ENCODE peak calls at places on chromosomes 16 and 17, in ten cellular contexts. O, N, U, T, B, F, E, S, W and X are unnamed samples.

GRCh38 chr17:2090804-2091534 is 36.1 kb downstream of the HIC1 start:
- DNase-seq in W (no peak), F (no peak), B (no peak), O (no peak), E (peak; percentile 77), U (peak; percentile 64), T (peak; percentile 34), N (peak; percentile 97), S (peak; percentile 90), X (peak; percentile 81)

GRCh38 chr17:16046966-16047365 is 47.3 kb downstream of the TTC19 start:
- DNase-seq in S (no peak), B (no peak), F (no peak), U (no peak), T (no peak), W (no peak), E (no peak), O (no peak), N (no peak), X (no peak)

GRCh38 chr17:1627219-1627986 is 1.2 kb downstream of the SLC43A2 start:
- DNase-seq in F (no peak), O (peak; percentile 68), S (no peak), W (no peak), T (no peak), E (no peak), N (no peak), U (no peak), B (no peak), X (peak; percentile 64)

GRCh38 chr17:73091770-73092517 is 544 bp downstream of the SLC39A11 start:
- DNase-seq in T (peak; percentile 23), N (peak; percentile 38), O (no peak), F (peak; percentile 68), B (no peak), U (peak; percentile 35), E (peak; percentile 16), S (peak; percentile 46), W (no peak), X (peak; percentile 73)

GRCh38 chr16:56450275-56450889 is 750 bp downstream of the NUDT21 start:
- DNase-seq in O (no peak), W (no peak), F (peak; percentile 10), S (peak; percentile 45), N (peak; percentile 40), U (no peak), E (no peak), T (no peak), B (no peak), X (no peak)

GRCh38 chr16:11136600-11136999 is 119.4 kb downstream of the SOCS1 start:
- DNase-seq in N (peak; percentile 24), U (no peak), O (peak; percentile 78), W (no peak), B (no peak), F (no peak), T (peak; percentile 56), S (no peak), E (peak; percentile 66), X (peak; percentile 86)

GRCh38 chr17:49063652-49064051 is 66.5 kb downstream of the IGF2BP1 start:
- DNase-seq in W (no peak), B (no peak), T (no peak), F (no peak), S (no peak), N (no peak), U (no peak), E (no peak), O (no peak), X (no peak)

GRCh38 chr17:71899317-71899716 is 221.5 kb upstream of the SOX9 start:
- DNase-seq in N (no peak), S (no peak), B (no peak), E (no peak), F (no peak), T (no peak), O (no peak), U (no peak), W (no peak), X (no peak)

GRCh38 chr16:3577302-3577752 is at the start of gene NLRC3:
- DNase-seq in O (no peak), S (no peak), N (no peak), W (no peak), B (peak; percentile 43), F (peak; percentile 31), U (no peak), T (no peak), E (no peak), X (no peak)

DNA sequence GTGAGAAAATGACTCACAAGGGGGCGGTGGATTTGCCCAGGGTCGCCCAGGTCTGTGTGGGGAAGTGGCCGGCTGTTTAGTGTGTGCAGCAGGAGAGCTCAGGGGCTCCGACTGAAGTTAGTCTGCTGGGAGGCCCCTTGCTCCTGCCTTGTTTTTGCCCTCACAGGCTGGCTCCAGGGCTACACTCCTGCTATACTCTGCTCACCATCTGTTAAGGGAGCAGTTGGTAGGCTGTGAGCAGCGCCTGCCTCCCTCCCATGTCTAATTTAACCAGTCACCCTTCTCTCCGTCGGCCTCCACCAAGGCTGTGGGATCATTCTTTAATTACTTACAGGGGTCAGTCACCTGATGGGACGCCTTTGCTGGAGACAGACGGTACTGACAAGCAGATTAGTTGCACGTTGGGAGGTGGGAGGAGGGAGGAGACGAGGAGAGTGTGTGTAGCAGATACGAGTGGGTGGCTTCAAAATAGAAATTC is 35.5 kb downstream of the KSR1 start:
- DNase-seq in W (no peak), N (no peak), U (no peak), B (no peak), S (peak; percentile 42), F (no peak), O (no peak), E (no peak), T (no peak), X (no peak)
- H3K4me1 ChIP-seq in W (no peaks in the 10 kb centered on the region), N (peaks cover 42% of the 10 kb centered on the region), U (peaks cover 15% of the 10 kb centered on the region), B (no peaks in the 10 kb centered on the region), S (peaks cover 7% of the 10 kb centered on the region), F (no peaks in the 10 kb centered on the region), O (peaks cover 46% of the 10 kb centered on the region), E (peaks cover 52% of the 10 kb centered on the region), T (peaks cover 32% of the 10 kb centered on the region), X (peaks cover 18% of the 10 kb centered on the region)

DNA sequence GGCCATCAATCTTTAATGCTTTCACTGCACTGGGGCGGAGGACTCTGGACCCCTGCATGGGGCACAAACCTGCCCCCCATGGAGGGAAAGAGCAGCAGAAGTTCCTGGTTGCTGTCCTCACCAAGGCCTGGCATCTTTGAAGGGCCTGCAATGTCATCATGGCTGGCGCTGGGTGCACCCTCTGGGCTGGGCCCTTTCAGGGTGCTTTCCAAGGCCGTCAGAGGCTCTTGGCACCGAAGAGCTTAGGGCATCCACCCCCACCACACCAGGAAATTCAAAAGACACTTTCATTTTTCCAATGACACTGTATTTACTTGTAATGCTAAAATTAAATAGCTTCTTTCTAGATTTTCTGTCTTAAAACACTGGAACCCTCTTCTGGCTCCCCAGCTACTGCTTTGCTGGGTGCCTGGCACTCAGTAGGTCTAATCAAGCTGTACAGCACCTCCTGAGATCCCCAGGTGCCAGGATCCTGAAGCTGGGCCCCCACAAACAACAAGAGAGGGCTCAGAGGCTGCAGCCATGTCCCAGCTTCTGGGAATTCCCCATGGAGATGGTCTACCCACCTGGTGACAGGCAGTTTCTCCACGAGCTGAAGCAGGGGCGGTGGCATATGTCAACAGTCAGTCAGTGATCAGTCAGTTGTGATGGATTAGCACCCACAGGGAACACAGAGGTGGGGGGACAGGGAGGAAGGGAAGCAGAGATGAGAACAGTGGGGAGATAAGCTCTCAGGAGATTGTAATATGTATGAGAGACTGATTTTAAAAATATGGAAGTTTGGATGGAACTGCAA is 2.1 kb upstream of the CACNG1 start:
- DNase-seq in T (no peak), U (no peak), W (no peak), B (no peak), F (no peak), O (no peak), N (no peak), E (no peak), S (no peak), X (no peak)
- H3K4me3 ChIP-seq in T (no peak overlapping the region), U (no peak overlapping the region), W (no peak overlapping the region), B (no peak overlapping the region), F (no peak overlapping the region), O (no peak overlapping the region), N (no peak overlapping the region), E (no peak overlapping the region), S (no peak overlapping the region), X (no peak overlapping the region)

GRCh38 chr16:2031081-2031577 is 4.4 kb downstream of the NHERF2 start:
- DNase-seq in S (no peak), W (no peak), E (peak; percentile 87), T (no peak), O (peak; percentile 84), F (no peak), N (no peak), B (no peak), U (no peak), X (peak; percentile 81)

GRCh38 chr16:2030036-2030435 is 3.3 kb downstream of the NHERF2 start:
- DNase-seq in B (no peak), N (no peak), F (no peak), W (no peak), S (no peak), T (no peak), U (no peak), O (no peak), E (no peak), X (no peak)

GRCh38 chr16:2034695-2035430 is 8.2 kb downstream of the NHERF2 start:
- DNase-seq in W (no peak), N (no peak), S (no peak), U (no peak), T (no peak), B (no peak), O (no peak), E (no peak), F (no peak), X (no peak)

GRCh38 chr16:2033057-2033911 is 6.6 kb downstream of the NHERF2 start:
- DNase-seq in O (peak; percentile 86), S (peak; percentile 45), W (peak; percentile 92), F (no peak), N (peak; percentile 74), B (no peak), T (peak; percentile 71), U (peak; percentile 72), E (peak; percentile 81), X (peak; percentile 88)

GRCh38 chr16:2032285-2033056 is 5.8 kb downstream of the NHERF2 start:
- DNase-seq in W (no peak), O (no peak), E (no peak), U (no peak), N (peak; percentile 66), F (no peak), S (no peak), T (no peak), B (no peak), X (peak; percentile 78)
- H3K4me1 ChIP-seq in W (no peaks in the 10 kb centered on the region), O (peaks cover 83% of the 10 kb centered on the region), E (peaks cover 78% of the 10 kb centered on the region), U (peaks cover 49% of the 10 kb centered on the region), N (peaks cover 86% of the 10 kb centered on the region), F (no peaks in the 10 kb centered on the region), S (no peaks in the 10 kb centered on the region), T (peaks cover 15% of the 10 kb centered on the region), B (no peaks in the 10 kb centered on the region), X (peaks cover 2% of the 10 kb centered on the region)

GRCh38 chr16:75116081-75116910 is at the start of gene LDHD:
- DNase-seq in U (peak; percentile 85), S (peak; percentile 61), B (no peak), E (peak; percentile 79), W (peak; percentile 94), F (peak; percentile 79), N (no peak), T (peak; percentile 70), O (peak; percentile 87), X (peak; percentile 87)
- H3K4me3 ChIP-seq in U (peak within 1 kb of the TSS; percentile 50), S (no peak within 1 kb of the TSS), B (no peak within 1 kb of the TSS), E (peak within 1 kb of the TSS; percentile 64), W (peak within 1 kb of the TSS; percentile 77), F (peak within 1 kb of the TSS; percentile 27), N (no peak within 1 kb of the TSS), T (peak within 1 kb of the TSS; percentile 22), O (peak within 1 kb of the TSS; percentile 43), X (peak within 1 kb of the TSS; percentile 34)